ENCODE peak calls at places on chromosomes 13 and 19, in four cellular contexts. J is tibial artery, P is heart right ventricle, W is endothelial cell. N is an unnamed sample.

GRCh38 chr19:11020982-11021759 is 60.3 kb downstream of the SMARCA4 start:
- DNase-seq in J (peak), P (no peak), W (no peak), N (no peak)

GRCh38 chr19:4707956-4708650 is 15.5 kb downstream of the DPP9 start:
- DNase-seq in J (no peak), P (peak), W (no peak), N (no peak)

GRCh38 chr19:13817615-13818371 is 22.6 kb downstream of the ZSWIM4 start:
- DNase-seq in J (no peak), P (no peak), W (peak), N (peak)

GRCh38 chr13:39760521-39760920 is 105.1 kb downstream of the COG6 start:
- DNase-seq in J (no peak), P (no peak), W (no peak), N (no peak)

GRCh38 chr13:106612688-106613087 is 44.8 kb upstream of the ARGLU1 start:
- DNase-seq in J (no peak), P (peak), W (no peak), N (no peak)

GRCh38 chr13:43389573-43389972 is 366.2 kb downstream of the DNAJC15 start:
- DNase-seq in J (no peak), P (no peak), W (no peak), N (no peak)

GRCh38 chr19:18377026-18377425 is 8.9 kb upstream of the GDF15 start:
- DNase-seq in J (no peak), P (no peak), W (no peak), N (no peak)

GRCh38 chr13:32211788-32212187 is 103.4 kb downstream of the ZAR1L start:
- DNase-seq in J (no peak), P (no peak), W (no peak), N (no peak)

GRCh38 chr13:100096526-100096925 is 7.6 kb downstream of the PCCA start:
- DNase-seq in J (no peak), P (no peak), W (no peak), N (no peak)

GRCh38 chr13:40492511-40492910 is 173.9 kb downstream of the FOXO1 start:
- DNase-seq in J (no peak), P (peak), W (no peak), N (no peak)

GRCh38 chr19:29499261-29499920 is 26.4 kb upstream of the VSTM2B start:
- DNase-seq in J (peak), P (no peak), W (no peak), N (no peak)

GRCh38 chr19:29505034-29505824 is 20.6 kb upstream of the VSTM2B start:
- DNase-seq in J (peak), P (no peak), W (no peak), N (peak)

GRCh38 chr13:51770681-51771417 is 33.1 kb downstream of the DHRS12 start:
- DNase-seq in J (no peak), P (no peak), W (no peak), N (no peak)

GRCh38 chr19:778910-779653 is 18.2 kb upstream of the PTBP1 start:
- DNase-seq in J (peak), P (no peak), W (peak), N (no peak)

GRCh38 chr13:20159646-20160345 is 1.1 kb downstream of the GJA3 start:
- DNase-seq in J (no peak), P (no peak), W (no peak), N (no peak)

GRCh38 chr13:74662895-74663294 is 528.7 kb upstream of the KLF12 start:
- DNase-seq in J (no peak), P (no peak), W (no peak), N (no peak)

GRCh38 chr13:67043901-67044300 is 186.2 kb downstream of the PCDH9 start:
- DNase-seq in J (no peak), P (no peak), W (no peak), N (no peak)

GRCh38 chr19:30450101-30450500 is 77.9 kb downstream of the ZNF536 start:
- DNase-seq in J (no peak), P (peak), W (peak), N (peak)

GRCh38 chr13:32783067-32783466 is 196.8 kb downstream of the PDS5B start:
- DNase-seq in J (no peak), P (no peak), W (no peak), N (no peak)

GRCh38 chr13:100817897-100818296 is 143.3 kb upstream of the TMTC4 start:
- DNase-seq in J (no peak), P (no peak), W (no peak), N (no peak)

GRCh38 chr13:79056706-79057105 is 349.3 kb downstream of the RBM26 start:
- DNase-seq in J (no peak), P (no peak), W (no peak), N (no peak)

GRCh38 chr13:79062291-79062690 is 343.8 kb downstream of the RBM26 start:
- DNase-seq in J (no peak), P (no peak), W (no peak), N (no peak)

GRCh38 chr13:79060216-79060615 is 345.8 kb downstream of the RBM26 start:
- DNase-seq in J (no peak), P (no peak), W (no peak), N (no peak)
- TF ChIP-seq CTCF in J (no peak), P (no peak), W (peak), N (no peak)

GRCh38 chr19:19475845-19476828 is 39.2 kb downstream of the TSSK6 start:
- DNase-seq in J (no peak), P (no peak), W (no peak), N (no peak)
- TF ChIP-seq CTCF in J (no peak), P (no peak), W (no peak), N (no peak)

GRCh38 chr19:21260164-21260847 is 68.9 kb downstream of the ZNF708 start:
- DNase-seq in J (no peak), P (no peak), W (no peak), N (no peak)

GRCh38 chr19:21256722-21257121 is 72.5 kb downstream of the ZNF708 start:
- DNase-seq in J (no peak), P (no peak), W (no peak), N (no peak)
- TF ChIP-seq CTCF in J (no peak), P (no peak), W (no peak), N (no peak)

DNA sequence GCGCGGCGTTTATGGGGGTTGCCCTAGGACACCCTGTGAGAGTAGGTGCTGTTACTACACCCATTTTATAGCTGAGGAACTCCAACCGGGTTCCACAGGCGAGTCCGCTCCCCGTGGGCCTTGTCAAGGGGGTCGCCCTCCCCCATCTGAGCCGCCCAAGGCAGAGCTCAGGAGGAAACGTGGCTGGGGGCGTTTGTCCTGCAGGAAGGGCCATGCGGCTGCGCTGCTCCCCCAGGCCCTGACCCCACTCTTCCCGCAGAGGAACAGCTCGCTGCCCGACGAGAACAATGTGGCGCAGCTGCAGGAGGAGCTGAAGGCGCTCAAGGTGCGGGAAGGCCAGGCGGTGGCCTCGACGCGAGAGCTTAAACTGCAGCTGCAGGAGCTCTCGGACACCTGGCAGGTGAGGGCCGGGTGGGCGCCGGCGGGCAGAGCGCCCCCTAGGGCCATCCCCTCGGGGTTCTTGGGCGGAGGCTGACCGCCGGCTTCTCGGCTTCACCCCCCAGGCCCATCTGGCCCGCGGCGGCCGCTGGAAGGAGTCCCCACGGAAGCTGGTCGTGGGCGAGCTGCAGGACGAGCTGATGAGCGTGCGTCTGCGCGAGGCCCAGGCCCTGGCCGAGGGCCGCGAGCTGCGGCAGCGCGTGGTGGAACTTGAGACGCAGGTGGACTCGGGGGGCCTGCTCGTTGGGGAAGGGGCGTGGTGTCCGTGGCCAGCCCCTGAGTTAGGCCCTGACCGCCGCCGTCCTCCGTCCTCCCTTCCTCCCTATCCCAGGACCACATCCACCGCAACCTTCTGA is 12.4 kb downstream of the PRR36 start:
- DNase-seq in J (no peak), P (no peak), W (no peak), N (no peak)
- TF ChIP-seq CTCF in J (no peak), P (no peak), W (peak), N (peak)

DNA sequence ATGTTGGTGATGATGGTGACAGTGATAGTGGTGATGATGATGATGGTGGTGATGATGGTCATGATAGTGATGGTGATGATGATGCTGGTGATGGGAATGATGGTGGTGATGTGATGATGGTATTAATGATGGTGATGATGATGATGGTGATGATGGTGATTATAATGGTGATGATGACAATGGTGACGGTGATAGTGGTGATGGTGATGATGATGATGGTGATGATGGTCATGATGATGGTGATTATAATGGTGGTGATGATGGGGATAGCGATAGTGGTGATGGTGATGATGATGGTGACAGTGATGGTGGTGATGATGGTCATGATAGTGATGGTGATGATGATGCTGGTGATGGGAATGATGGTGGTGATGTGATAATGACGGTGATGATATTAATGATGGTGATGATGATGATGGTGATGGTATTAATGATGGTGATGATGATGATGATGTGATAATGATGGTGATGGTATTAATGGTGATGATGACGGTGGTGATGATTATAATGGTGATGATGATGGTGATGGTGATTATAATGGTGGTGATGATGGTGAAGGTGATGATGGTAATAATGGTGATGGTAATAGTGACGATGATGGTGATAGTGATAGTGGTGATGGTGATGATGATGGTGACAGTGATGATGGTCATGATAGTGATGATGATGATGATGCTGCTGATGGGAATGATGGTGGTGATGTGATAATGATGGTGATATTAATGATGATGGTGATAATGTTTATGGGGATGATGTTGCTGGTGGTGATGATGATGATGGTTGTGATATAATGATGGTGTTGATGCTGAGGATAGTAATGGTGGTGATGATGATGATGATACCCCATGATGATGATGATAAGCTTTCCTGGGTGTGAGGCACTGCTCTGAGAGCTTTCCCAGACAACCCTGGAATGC is 7.7 kb downstream of the C13orf46 start:
- DNase-seq in J (no peak), P (no peak), W (no peak), N (no peak)
- TF ChIP-seq CTCF in J (no peak), P (no peak), W (no peak), N (no peak)

GRCh38 chr13:26488236-26489028 is 69.1 kb upstream of the WASF3 start:
- DNase-seq in J (no peak), P (no peak), W (no peak), N (no peak)
- TF ChIP-seq CTCF in J (no peak), P (no peak), W (no peak), N (no peak)

GRCh38 chr19:42942187-42942789 is 5.3 kb upstream of the PSG7 start:
- DNase-seq in J (no peak), P (no peak), W (peak), N (no peak)
- TF ChIP-seq CTCF in J (no peak), P (no peak), W (peak), N (no peak)

GRCh38 chr13:108534728-108535127 is 94.7 kb upstream of the MYO16 start:
- DNase-seq in J (no peak), P (no peak), W (no peak), N (no peak)
- TF ChIP-seq CTCF in J (no peak), P (no peak), W (no peak), N (no peak)

GRCh38 chr19:39155741-39156140 is 30.2 kb downstream of the PAK4 start:
- DNase-seq in J (no peak), P (no peak), W (no peak), N (no peak)

GRCh38 chr19:39155114-39155700 is 29.6 kb downstream of the PAK4 start:
- DNase-seq in J (no peak), P (no peak), W (no peak), N (no peak)

GRCh38 chr19:39154084-39154625 is 28.6 kb downstream of the PAK4 start:
- DNase-seq in J (no peak), P (no peak), W (no peak), N (no peak)

GRCh38 chr19:39156230-39156890 is 30.8 kb downstream of the PAK4 start:
- DNase-seq in J (no peak), P (no peak), W (no peak), N (no peak)

DNA sequence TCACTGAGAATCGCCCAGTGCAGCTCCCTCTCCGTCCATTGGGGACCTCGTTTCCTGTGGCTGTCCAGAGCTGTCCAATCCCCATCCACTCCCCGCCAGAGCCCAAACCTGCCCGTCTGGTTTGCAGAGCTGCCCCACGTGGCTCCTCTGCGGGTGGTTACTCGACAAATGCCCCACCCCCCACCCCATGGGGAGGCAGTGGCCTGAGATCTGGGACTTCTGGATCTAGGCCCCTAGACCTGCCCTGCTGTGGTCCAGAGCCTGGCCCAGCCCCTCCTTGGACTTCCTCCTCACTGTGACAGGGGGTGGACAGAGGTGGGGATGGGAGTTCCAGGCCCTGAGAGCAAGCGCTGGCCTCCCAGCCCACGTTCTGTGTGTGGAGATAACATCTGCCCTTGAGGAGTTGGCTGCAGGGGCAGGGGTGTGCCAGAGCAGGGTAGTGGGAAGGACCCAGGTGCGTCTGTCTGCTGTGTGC is 29.1 kb downstream of the PAK4 start:
- DNase-seq in J (no peak), P (no peak), W (no peak), N (no peak)
- TF ChIP-seq CTCF in J (no peak), P (no peak), W (no peak), N (no peak)

N was measured in nephron progenitor cell.